ENCODE peak calls at places on chromosomes 6 and 20, in eight cellular contexts. X, P, T, U, H, B, Z and E are unnamed samples.

GRCh38 chr6:149440735-149441662 is 40.9 kb downstream of the SUMO4 start:
- DNase-seq in X (peak), Z (no peak), U (no peak), P (no peak), T (no peak), B (no peak), H (no peak), E (no peak)

GRCh38 chr20:18672826-18673225 is 85.0 kb downstream of the DTD1 start:
- DNase-seq in U (no peak), H (no peak), X (no peak), B (no peak), P (no peak), T (no peak), Z (no peak), E (no peak)

GRCh38 chr6:44169154-44169553 is 10.5 kb downstream of the CAPN11 start:
- DNase-seq in X (no peak), H (no peak), T (no peak), P (no peak), B (no peak), Z (no peak), U (no peak), E (no peak)

GRCh38 chr6:144334150-144334708 is 49.1 kb downstream of the UTRN start:
- DNase-seq in X (no peak), T (no peak), B (no peak), P (no peak), H (peak), Z (no peak), U (no peak), E (no peak)

GRCh38 chr20:52084727-52085126 is 106.9 kb downstream of the ZFP64 start:
- DNase-seq in X (no peak), B (no peak), P (no peak), T (no peak), Z (no peak), H (no peak), U (no peak), E (no peak)

GRCh38 chr6:157563611-157564284 is 182.8 kb downstream of the ZDHHC14 start:
- DNase-seq in Z (no peak), U (no peak), T (no peak), B (no peak), P (no peak), H (peak), X (no peak), E (no peak)

GRCh38 chr20:61515922-61516321 is 263.9 kb downstream of the CDH4 start:
- DNase-seq in T (no peak), P (no peak), Z (no peak), U (no peak), X (no peak), B (no peak), H (no peak), E (no peak)

GRCh38 chr6:161130606-161131005 is 139.0 kb downstream of the MAP3K4 start:
- DNase-seq in U (no peak), T (no peak), P (no peak), Z (no peak), H (no peak), B (no peak), X (no peak), E (no peak)

GRCh38 chr20:11128131-11128831 is 454.5 kb upstream of the JAG1 start:
- DNase-seq in P (no peak), U (no peak), T (peak), Z (no peak), H (no peak), X (no peak), B (no peak), E (no peak)

GRCh38 chr6:47175656-47176055 is 133.5 kb upstream of the ADGRF1 start:
- DNase-seq in B (no peak), H (no peak), U (no peak), X (no peak), Z (no peak), P (no peak), T (no peak), E (no peak)

GRCh38 chr6:168007592-168008338 is 10.3 kb downstream of the KIF25 start:
- DNase-seq in X (peak), Z (peak), U (peak), T (peak), B (no peak), P (peak), H (no peak), E (peak)

GRCh38 chr6:35259946-35260626 is 551 bp downstream of the ZNF76 start:
- DNase-seq in Z (peak), X (no peak), P (no peak), H (peak), B (peak), U (peak), T (peak), E (peak)

GRCh38 chr6:144897441-144897921 is 612.3 kb downstream of the UTRN start:
- DNase-seq in T (peak), H (no peak), P (peak), X (peak), U (no peak), Z (peak), B (no peak), E (peak)

GRCh38 chr20:62755817-62756724 is 40.2 kb upstream of the MRGBP start:
- DNase-seq in P (no peak), Z (no peak), U (no peak), X (no peak), H (no peak), B (no peak), T (no peak), E (no peak)

GRCh38 chr6:167551634-167552630 is 227.0 kb downstream of the TTLL2 start:
- DNase-seq in B (no peak), H (no peak), T (no peak), Z (no peak), P (no peak), X (no peak), U (no peak), E (no peak)

GRCh38 chr20:60990647-60991046 is 261.4 kb upstream of the CDH4 start:
- DNase-seq in T (no peak), U (no peak), B (no peak), P (no peak), H (no peak), X (no peak), Z (no peak), E (no peak)

GRCh38 chr6:165845488-165845887 is 182.4 kb upstream of the PDE10A start:
- DNase-seq in H (no peak), U (no peak), X (no peak), T (no peak), P (no peak), Z (no peak), B (no peak), E (no peak)

GRCh38 chr6:37994238-37994637 is 174.7 kb downstream of the ZFAND3 start:
- DNase-seq in B (no peak), P (no peak), T (peak), H (no peak), U (no peak), X (no peak), Z (no peak), E (peak)

GRCh38 chr6:46407785-46408530 is 83.3 kb downstream of the RCAN2 start:
- DNase-seq in H (no peak), X (no peak), T (no peak), B (no peak), U (no peak), P (peak), Z (no peak), E (no peak)

GRCh38 chr6:51337277-51337676 is 518.6 kb downstream of the TFAP2B start:
- DNase-seq in H (no peak), P (no peak), X (no peak), B (no peak), U (no peak), Z (no peak), T (no peak), E (no peak)

GRCh38 chr6:2973656-2974055 is 2.3 kb upstream of the SERPINB6 start:
- DNase-seq in H (no peak), T (peak), B (no peak), X (no peak), Z (no peak), U (no peak), P (no peak), E (no peak)

GRCh38 chr6:8481727-8482126 is 46.4 kb upstream of the SLC35B3 start:
- DNase-seq in Z (no peak), T (peak), U (no peak), B (no peak), P (no peak), H (peak), X (no peak), E (peak)

GRCh38 chr6:160348552-160349441 is 619 bp downstream of the SLC22A3 start:
- DNase-seq in T (peak), X (no peak), Z (peak), U (no peak), H (peak), P (no peak), B (peak), E (no peak)

GRCh38 chr6:104705095-104705707 is 154.5 kb downstream of the HACE1 start:
- DNase-seq in U (no peak), Z (no peak), P (no peak), X (peak), T (peak), H (peak), B (no peak), E (no peak)

GRCh38 chr20:44475694-44476560 is at the start of gene TTPAL:
- DNase-seq in P (peak), Z (peak), X (peak), U (peak), T (peak), H (peak), B (peak), E (peak)

GRCh38 chr6:36127462-36128016 is 2.8 kb upstream of the MAPK13 start:
- DNase-seq in H (no peak), B (no peak), Z (peak), X (peak), T (peak), P (peak), U (peak), E (peak)

GRCh38 chr6:17470953-17471335 is 77.5 kb downstream of the CAP2 start:
- DNase-seq in U (no peak), X (peak), B (no peak), T (no peak), Z (no peak), H (no peak), P (peak), E (no peak)

GRCh38 chr6:39962831-39963230 is 28.6 kb upstream of the MOCS1 start:
- DNase-seq in X (peak), H (no peak), B (no peak), U (no peak), T (peak), P (peak), Z (no peak), E (no peak)

GRCh38 chr20:4161447-4162251 is 146.3 kb upstream of the RNF24 start:
- DNase-seq in X (no peak), Z (peak), B (no peak), U (no peak), H (peak), T (no peak), P (no peak), E (no peak)

GRCh38 chr20:37220796-37221195 is 40.8 kb downstream of the GHRH start:
- DNase-seq in P (no peak), Z (no peak), U (no peak), B (no peak), H (no peak), X (no peak), T (no peak), E (no peak)

GRCh38 chr20:32294071-32294470 is 16.6 kb downstream of the KIF3B start:
- DNase-seq in B (no peak), Z (no peak), P (no peak), T (no peak), H (no peak), X (no peak), U (no peak), E (no peak)

GRCh38 chr6:107272246-107272645 is 156.9 kb upstream of the BEND3 start:
- DNase-seq in Z (no peak), U (no peak), T (no peak), H (no peak), B (no peak), X (no peak), P (no peak), E (no peak)

GRCh38 chr6:27889628-27890315 is 22.4 kb downstream of the OR2B2 start:
- DNase-seq in P (no peak), U (no peak), Z (no peak), H (peak), B (no peak), T (no peak), X (no peak), E (no peak)

GRCh38 chr6:52568320-52568719 is 8.5 kb downstream of the TRAM2 start:
- DNase-seq in Z (no peak), B (no peak), T (no peak), X (no peak), P (no peak), U (no peak), H (no peak), E (no peak)